ENCODE peak calls at places on chromosomes 3 and 15, in six cellular contexts. M, J, W, G, N and X are unnamed samples.

GRCh38 chr3:55163421-55163820 is 235.6 kb upstream of the LRTM1 start:
- DNase-seq in M (no peak), J (no peak), W (no peak), G (no peak), N (no peak), X (no peak)

GRCh38 chr3:5292512-5292911 is 105.0 kb downstream of the EDEM1 start:
- DNase-seq in M (no peak), J (no peak), W (no peak), G (no peak), N (no peak), X (no peak)

GRCh38 chr3:183822631-183823030 is 2.7 kb downstream of the MAP6D1 start:
- DNase-seq in M (no peak), J (no peak), W (no peak), G (no peak), N (no peak), X (no peak)

GRCh38 chr3:71514621-71515020 is 68.9 kb downstream of the FOXP1 start:
- DNase-seq in M (peak), J (no peak), W (no peak), G (no peak), N (no peak), X (no peak)

GRCh38 chr3:32973982-32974381 is 22.5 kb downstream of the CCR4 start:
- DNase-seq in M (no peak), J (peak), W (no peak), G (no peak), N (peak), X (peak)

GRCh38 chr3:128590948-128591347 is 59.7 kb downstream of the RPN1 start:
- DNase-seq in M (no peak), J (no peak), W (no peak), G (no peak), N (no peak), X (no peak)

GRCh38 chr3:145849115-145849514 is 311.9 kb downstream of the PLOD2 start:
- DNase-seq in M (no peak), J (no peak), W (no peak), G (no peak), N (no peak), X (no peak)

GRCh38 chr15:24718289-24719082 is 42.9 kb downstream of the NPAP1 start:
- DNase-seq in M (no peak), J (no peak), W (no peak), G (no peak), N (no peak), X (no peak)

GRCh38 chr3:188137062-188137461 is 16.9 kb upstream of the LPP start:
- DNase-seq in M (no peak), J (no peak), W (no peak), G (no peak), N (no peak), X (no peak)

GRCh38 chr15:101043911-101044624 is 124.9 kb downstream of the LRRK1 start:
- DNase-seq in M (no peak), J (no peak), W (peak), G (peak), N (no peak), X (no peak)

GRCh38 chr15:89363770-89364169 is 29.1 kb upstream of the POLG start:
- DNase-seq in M (no peak), J (no peak), W (no peak), G (no peak), N (no peak), X (no peak)

GRCh38 chr3:194031867-194032635 is 103.9 kb upstream of the HES1 start:
- DNase-seq in M (no peak), J (no peak), W (no peak), G (no peak), N (no peak), X (no peak)

GRCh38 chr3:129121016-129121791 is 400 bp downstream of the RAB43 start:
- DNase-seq in M (no peak), J (no peak), W (peak), G (no peak), N (no peak), X (no peak)

GRCh38 chr3:120203016-120203415 is 82.0 kb downstream of the GPR156 start:
- DNase-seq in M (peak), J (no peak), W (no peak), G (peak), N (no peak), X (no peak)

GRCh38 chr3:50587806-50588758 is 18.8 kb downstream of the HEMK1 start:
- DNase-seq in M (no peak), J (peak), W (no peak), G (no peak), N (peak), X (peak)

GRCh38 chr3:39752751-39753150 is 56.7 kb upstream of the MYRIP start:
- DNase-seq in M (peak), J (no peak), W (no peak), G (no peak), N (no peak), X (no peak)

GRCh38 chr3:113111308-113111707 is 100.0 kb upstream of the BOC start:
- DNase-seq in M (peak), J (no peak), W (no peak), G (no peak), N (no peak), X (no peak)

GRCh38 chr3:40237892-40238571 is 71.5 kb upstream of the EIF1B start:
- DNase-seq in M (no peak), J (no peak), W (no peak), G (no peak), N (no peak), X (no peak)

GRCh38 chr3:12817341-12817705 is 20.8 kb downstream of the CAND2 start:
- DNase-seq in M (no peak), J (no peak), W (no peak), G (no peak), N (no peak), X (no peak)

GRCh38 chr15:64877435-64877834 is 34.3 kb upstream of the ANKDD1A start:
- DNase-seq in M (no peak), J (no peak), W (peak), G (peak), N (no peak), X (no peak)

GRCh38 chr15:92365079-92365478 is 28.6 kb upstream of the ST8SIA2 start:
- DNase-seq in M (peak), J (no peak), W (no peak), G (no peak), N (no peak), X (no peak)

GRCh38 chr3:57877116-57877515 is 121.0 kb downstream of the SLMAP start:
- DNase-seq in M (no peak), J (no peak), W (no peak), G (no peak), N (no peak), X (no peak)

GRCh38 chr15:64731012-64731806 is 44.2 kb downstream of the RBPMS2 start:
- DNase-seq in M (peak), J (peak), W (peak), G (peak), N (peak), X (peak)

GRCh38 chr3:34024447-34025240 is 226.2 kb downstream of the PDCD6IP start:
- DNase-seq in M (no peak), J (no peak), W (no peak), G (no peak), N (no peak), X (no peak)

GRCh38 chr3:33054100-33055097 is 42.5 kb downstream of the GLB1 start:
- DNase-seq in M (no peak), J (no peak), W (no peak), G (no peak), N (no peak), X (no peak)

GRCh38 chr3:57233799-57234198 is 6.3 kb downstream of the APPL1 start:
- DNase-seq in M (no peak), J (no peak), W (no peak), G (no peak), N (no peak), X (no peak)

GRCh38 chr15:63503739-63504246 is 600 bp upstream of the USP3 start:
- DNase-seq in M (peak), J (peak), W (peak), G (peak), N (peak), X (peak)

GRCh38 chr3:40962721-40963120 is 236.6 kb upstream of the CTNNB1 start:
- DNase-seq in M (no peak), J (no peak), W (no peak), G (no peak), N (no peak), X (no peak)

GRCh38 chr3:156489462-156489911 is 65.4 kb downstream of the SSR3 start:
- DNase-seq in M (peak), J (no peak), W (no peak), G (no peak), N (no peak), X (no peak)

GRCh38 chr3:117263735-117264134 is 554.2 kb downstream of the TUSC7 start:
- DNase-seq in M (no peak), J (no peak), W (no peak), G (no peak), N (no peak), X (no peak)

GRCh38 chr15:90905306-90906180 is 2.4 kb downstream of the MAN2A2 start:
- DNase-seq in M (no peak), J (no peak), W (peak), G (no peak), N (no peak), X (no peak)

GRCh38 chr3:97823081-97823480 is 1.3 kb downstream of the CRYBG3 start:
- DNase-seq in M (no peak), J (no peak), W (no peak), G (no peak), N (no peak), X (no peak)

GRCh38 chr15:88258021-88258641 is 1.6 kb upstream of the NTRK3 start:
- DNase-seq in M (no peak), J (no peak), W (no peak), G (peak), N (no peak), X (no peak)
- TF ChIP-seq CTCF in M (peak), J (peak), W (no peak), G (peak), N (peak), X (peak)

DNA sequence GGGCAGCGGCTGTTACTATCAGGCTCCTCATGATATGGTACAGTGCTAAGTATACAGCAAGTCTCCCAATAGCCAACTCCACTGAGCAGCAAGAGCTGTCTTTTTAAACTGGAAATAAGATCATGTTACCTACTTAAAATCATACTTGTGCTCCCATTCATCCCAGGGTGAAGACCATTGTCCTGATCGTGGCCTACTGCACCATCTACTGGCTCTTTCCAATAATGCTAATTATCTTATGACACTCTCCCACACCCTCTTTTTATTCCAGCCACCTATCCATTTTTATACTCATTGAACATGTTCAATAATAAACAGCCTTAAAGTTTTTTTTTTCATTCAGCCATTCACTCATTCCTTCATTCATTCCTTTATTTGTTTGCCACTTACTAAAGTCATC is 117.7 kb downstream of the GBE1 start:
- DNase-seq in M (peak), J (no peak), W (no peak), G (no peak), N (no peak), X (no peak)
- TF ChIP-seq CTCF in M (peak), J (no peak), W (peak), G (peak), N (no peak), X (no peak)

GRCh38 chr3:175916151-175916946 is 1057.2 kb downstream of the NAALADL2 start:
- DNase-seq in M (no peak), J (no peak), W (no peak), G (no peak), N (no peak), X (no peak)
- TF ChIP-seq CTCF in M (no peak), J (no peak), W (no peak), G (no peak), N (no peak), X (no peak)

DNA sequence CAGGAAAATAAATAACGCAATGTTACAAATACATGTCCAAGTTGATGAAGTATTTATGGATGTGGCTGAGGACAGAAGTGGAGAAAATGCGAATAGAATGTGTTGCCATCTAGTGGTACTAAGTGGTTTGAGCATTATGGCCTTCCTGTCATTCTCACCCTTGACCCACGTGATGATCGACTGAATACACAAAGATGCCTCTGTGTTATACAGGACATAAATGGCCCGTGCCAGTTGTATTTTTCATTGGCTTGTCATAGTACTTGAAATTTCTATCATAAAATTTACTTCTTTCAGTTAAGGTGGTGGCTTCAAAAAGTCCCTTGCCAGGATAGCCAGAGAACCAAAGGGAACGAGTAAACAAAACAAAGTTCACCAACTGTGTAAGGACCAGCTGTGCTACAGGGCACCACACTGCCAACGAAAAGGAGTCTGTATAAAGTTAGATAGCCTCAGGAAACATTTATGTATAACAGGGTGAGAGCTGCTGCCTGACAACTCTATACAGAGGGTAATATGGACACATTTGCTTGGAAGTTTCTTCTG is 103.7 kb downstream of the MYH15 start:
- DNase-seq in M (peak), J (peak), W (no peak), G (no peak), N (peak), X (peak)
- TF ChIP-seq CTCF in M (no peak), J (peak), W (peak), G (peak), N (peak), X (peak)